ENCODE peak calls at places on chromosomes 4 and X, in four cellular contexts. One of them, this sample, is unnamed.
A peak's percentile ranks its signal among the peaks of the same experiment; 100 is the strongest.

GRCh38 chr4:185219551-185220344 is 10.3 kb downstream of the SNX25 start:
- DNase-seq in upper lobe of left lung: no peak
- DNase-seq in CD14-positive monocyte: no peak
- DNase-seq in activated CD4-positive, alpha-beta T cell treated with anti-CD3 and anti-CD28 coated beads for 1 hour: no peak
- DNase-seq in this sample: no peak

GRCh38 chr4:80709082-80709869 is 321.2 kb upstream of the BMP3 start:
- DNase-seq in CD14-positive monocyte: no peak
- DNase-seq in activated CD4-positive, alpha-beta T cell treated with anti-CD3 and anti-CD28 coated beads for 1 hour: no peak
- DNase-seq in upper lobe of left lung: no peak
- DNase-seq in this sample: no peak

GRCh38 chr4:77044458-77045124 is 31.2 kb downstream of the CCNI start:
- DNase-seq in activated CD4-positive, alpha-beta T cell treated with anti-CD3 and anti-CD28 coated beads for 1 hour: no peak
- DNase-seq in upper lobe of left lung: no peak
- DNase-seq in CD14-positive monocyte: no peak
- DNase-seq in this sample: no peak

GRCh38 chr4:26127001-26127400 is 193.8 kb upstream of the RBPJ start:
- DNase-seq in activated CD4-positive, alpha-beta T cell treated with anti-CD3 and anti-CD28 coated beads for 1 hour: no peak
- DNase-seq in CD14-positive monocyte: no peak
- DNase-seq in upper lobe of left lung: no peak
- DNase-seq in this sample: no peak

GRCh38 chr4:140691369-140691768 is 64.8 kb downstream of the TBC1D9 start:
- DNase-seq in CD14-positive monocyte: no peak
- DNase-seq in upper lobe of left lung: no peak
- DNase-seq in activated CD4-positive, alpha-beta T cell treated with anti-CD3 and anti-CD28 coated beads for 1 hour: no peak
- DNase-seq in this sample: no peak

GRCh38 chrX:11040976-11041375 is 70.2 kb upstream of the HCCS start:
- DNase-seq in activated CD4-positive, alpha-beta T cell treated with anti-CD3 and anti-CD28 coated beads for 1 hour: no peak
- DNase-seq in upper lobe of left lung: no peak
- DNase-seq in CD14-positive monocyte: no peak
- DNase-seq in this sample: no peak

GRCh38 chr4:145954924-145955339 is 16.3 kb upstream of the ZNF827 start:
- DNase-seq in upper lobe of left lung: no peak
- DNase-seq in activated CD4-positive, alpha-beta T cell treated with anti-CD3 and anti-CD28 coated beads for 1 hour: no peak
- DNase-seq in CD14-positive monocyte: no peak
- DNase-seq in this sample: no peak

GRCh38 chr4:15024386-15024785 is 22.1 kb downstream of the CPEB2 start:
- DNase-seq in activated CD4-positive, alpha-beta T cell treated with anti-CD3 and anti-CD28 coated beads for 1 hour: no peak
- DNase-seq in upper lobe of left lung: no peak
- DNase-seq in CD14-positive monocyte: no peak
- DNase-seq in this sample: no peak

GRCh38 chr4:4937926-4938325 is 78.5 kb downstream of the MSX1 start:
- DNase-seq in upper lobe of left lung: no peak
- DNase-seq in activated CD4-positive, alpha-beta T cell treated with anti-CD3 and anti-CD28 coated beads for 1 hour: no peak
- DNase-seq in CD14-positive monocyte: no peak
- DNase-seq in this sample: no peak

GRCh38 chrX:81301877-81302276 is 100.0 kb downstream of the SH3BGRL start:
- DNase-seq in upper lobe of left lung: no peak
- DNase-seq in activated CD4-positive, alpha-beta T cell treated with anti-CD3 and anti-CD28 coated beads for 1 hour: no peak
- DNase-seq in CD14-positive monocyte: no peak
- DNase-seq in this sample: no peak

GRCh38 chr4:10006236-10006603 is 15.1 kb downstream of the SLC2A9 start:
- DNase-seq in upper lobe of left lung: peak; percentile 86
- DNase-seq in CD14-positive monocyte: peak; percentile 61
- DNase-seq in activated CD4-positive, alpha-beta T cell treated with anti-CD3 and anti-CD28 coated beads for 1 hour: no peak
- DNase-seq in this sample: no peak

GRCh38 chr4:187617117-187617516 is 378.5 kb upstream of the ZFP42 start:
- DNase-seq in CD14-positive monocyte: no peak
- DNase-seq in upper lobe of left lung: no peak
- DNase-seq in activated CD4-positive, alpha-beta T cell treated with anti-CD3 and anti-CD28 coated beads for 1 hour: no peak
- DNase-seq in this sample: no peak

GRCh38 chrX:45497290-45497689 is 296.6 kb upstream of the DIPK2B start:
- DNase-seq in activated CD4-positive, alpha-beta T cell treated with anti-CD3 and anti-CD28 coated beads for 1 hour: no peak
- DNase-seq in CD14-positive monocyte: no peak
- DNase-seq in upper lobe of left lung: no peak
- DNase-seq in this sample: no peak

GRCh38 chrX:123909498-123909897 is 49.6 kb downstream of the XIAP start:
- DNase-seq in CD14-positive monocyte: no peak
- DNase-seq in upper lobe of left lung: no peak
- DNase-seq in activated CD4-positive, alpha-beta T cell treated with anti-CD3 and anti-CD28 coated beads for 1 hour: no peak
- DNase-seq in this sample: no peak

GRCh38 chrX:72141372-72142004 is 9.8 kb upstream of the RTL5 start:
- DNase-seq in upper lobe of left lung: no peak
- DNase-seq in CD14-positive monocyte: no peak
- DNase-seq in activated CD4-positive, alpha-beta T cell treated with anti-CD3 and anti-CD28 coated beads for 1 hour: no peak
- DNase-seq in this sample: no peak

GRCh38 chr4:118867311-118868067 is 21.2 kb upstream of the SYNPO2 start:
- DNase-seq in activated CD4-positive, alpha-beta T cell treated with anti-CD3 and anti-CD28 coated beads for 1 hour: no peak
- DNase-seq in upper lobe of left lung: no peak
- DNase-seq in CD14-positive monocyte: no peak
- DNase-seq in this sample: no peak

GRCh38 chr4:158131037-158131436 is 41.8 kb downstream of the GASK1B start:
- DNase-seq in CD14-positive monocyte: no peak
- DNase-seq in upper lobe of left lung: no peak
- DNase-seq in activated CD4-positive, alpha-beta T cell treated with anti-CD3 and anti-CD28 coated beads for 1 hour: no peak
- DNase-seq in this sample: no peak

GRCh38 chr4:151671541-151672059 is 89.2 kb downstream of the GATB start:
- DNase-seq in activated CD4-positive, alpha-beta T cell treated with anti-CD3 and anti-CD28 coated beads for 1 hour: no peak
- DNase-seq in CD14-positive monocyte: no peak
- DNase-seq in upper lobe of left lung: no peak
- DNase-seq in this sample: no peak

GRCh38 chr4:16693040-16693506 is 205.4 kb downstream of the LDB2 start:
- DNase-seq in upper lobe of left lung: no peak
- DNase-seq in activated CD4-positive, alpha-beta T cell treated with anti-CD3 and anti-CD28 coated beads for 1 hour: no peak
- DNase-seq in CD14-positive monocyte: no peak
- DNase-seq in this sample: no peak

GRCh38 chrX:91137881-91138280 is 296.8 kb upstream of the PABPC5 start:
- DNase-seq in upper lobe of left lung: no peak
- DNase-seq in CD14-positive monocyte: no peak
- DNase-seq in activated CD4-positive, alpha-beta T cell treated with anti-CD3 and anti-CD28 coated beads for 1 hour: no peak
- DNase-seq in this sample: no peak

GRCh38 chr4:140943887-140944515 is 187.8 kb upstream of the TBC1D9 start:
- DNase-seq in upper lobe of left lung: no peak
- DNase-seq in CD14-positive monocyte: no peak
- DNase-seq in activated CD4-positive, alpha-beta T cell treated with anti-CD3 and anti-CD28 coated beads for 1 hour: no peak
- DNase-seq in this sample: no peak

GRCh38 chr4:88791274-88791673 is 93.6 kb upstream of the NAP1L5 start:
- DNase-seq in CD14-positive monocyte: no peak
- DNase-seq in activated CD4-positive, alpha-beta T cell treated with anti-CD3 and anti-CD28 coated beads for 1 hour: no peak
- DNase-seq in upper lobe of left lung: no peak
- DNase-seq in this sample: no peak

GRCh38 chr4:28357985-28358384 is 1497.3 kb downstream of the STIM2 start:
- DNase-seq in activated CD4-positive, alpha-beta T cell treated with anti-CD3 and anti-CD28 coated beads for 1 hour: no peak
- DNase-seq in upper lobe of left lung: no peak
- DNase-seq in CD14-positive monocyte: no peak
- DNase-seq in this sample: no peak

GRCh38 chr4:8832130-8832930 is 39.3 kb downstream of the HMX1 start:
- DNase-seq in upper lobe of left lung: peak; percentile 10
- DNase-seq in activated CD4-positive, alpha-beta T cell treated with anti-CD3 and anti-CD28 coated beads for 1 hour: no peak
- DNase-seq in CD14-positive monocyte: peak; percentile 25
- DNase-seq in this sample: no peak

GRCh38 chr4:15882675-15883086 is 55.9 kb downstream of the FGFBP1 start:
- DNase-seq in CD14-positive monocyte: peak; percentile 55
- DNase-seq in upper lobe of left lung: peak; percentile 52
- DNase-seq in activated CD4-positive, alpha-beta T cell treated with anti-CD3 and anti-CD28 coated beads for 1 hour: no peak
- DNase-seq in this sample: peak; percentile 10

GRCh38 chr4:151227731-151228130 is 49.2 kb upstream of the PRSS48 start:
- DNase-seq in activated CD4-positive, alpha-beta T cell treated with anti-CD3 and anti-CD28 coated beads for 1 hour: no peak
- DNase-seq in CD14-positive monocyte: no peak
- DNase-seq in upper lobe of left lung: peak; percentile 31
- DNase-seq in this sample: no peak

GRCh38 chrX:53688300-53688699 is 1.8 kb upstream of the HUWE1 start:
- DNase-seq in upper lobe of left lung: no peak
- DNase-seq in CD14-positive monocyte: no peak
- DNase-seq in activated CD4-positive, alpha-beta T cell treated with anti-CD3 and anti-CD28 coated beads for 1 hour: no peak
- DNase-seq in this sample: no peak